ENCODE peak calls at places on chromosome 14, in six cellular contexts. One of them, this sample, is unnamed.

GRCh38 chr14:68978550-68978911 is 571 bp downstream of the ACTN1 start:
- DNase-seq in fibroblast of lung: peak; percentile 51
- DNase-seq in CD4-positive, CD25-positive, alpha-beta regulatory T cell: peak; percentile 41
- DNase-seq in IMR-90: no peak
- DNase-seq in psoas muscle: peak; percentile 77
- DNase-seq in naive thymus-derived CD4-positive, alpha-beta T cell: peak; percentile 52
- DNase-seq in this sample: peak; percentile 3

GRCh38 chr14:70821916-70822705 is 12.8 kb upstream of the MAP3K9 start:
- DNase-seq in fibroblast of lung: peak; percentile 66
- DNase-seq in CD4-positive, CD25-positive, alpha-beta regulatory T cell: peak; percentile 44
- DNase-seq in IMR-90: peak; percentile 35
- DNase-seq in psoas muscle: peak; percentile 74
- DNase-seq in naive thymus-derived CD4-positive, alpha-beta T cell: peak; percentile 37
- DNase-seq in this sample: peak; percentile 40

GRCh38 chr14:92603309-92604257 is 90.0 kb downstream of the RIN3 start:
- DNase-seq in fibroblast of lung: peak; percentile 94
- DNase-seq in CD4-positive, CD25-positive, alpha-beta regulatory T cell: peak; percentile 61
- DNase-seq in IMR-90: peak; percentile 83
- DNase-seq in psoas muscle: no peak
- DNase-seq in naive thymus-derived CD4-positive, alpha-beta T cell: peak; percentile 82
- DNase-seq in this sample: peak; percentile 9

GRCh38 chr14:71142375-71143038 is 235.2 kb downstream of the PCNX1 start:
- DNase-seq in fibroblast of lung: peak; percentile 100
- DNase-seq in CD4-positive, CD25-positive, alpha-beta regulatory T cell: no peak
- DNase-seq in IMR-90: peak; percentile 98
- DNase-seq in psoas muscle: no peak
- DNase-seq in naive thymus-derived CD4-positive, alpha-beta T cell: peak; percentile 8
- DNase-seq in this sample: no peak

GRCh38 chr14:76473381-76474263 is 97.7 kb downstream of the ESRRB start:
- DNase-seq in fibroblast of lung: peak; percentile 10
- DNase-seq in CD4-positive, CD25-positive, alpha-beta regulatory T cell: no peak
- DNase-seq in IMR-90: peak; percentile 6
- DNase-seq in psoas muscle: peak; percentile 73
- DNase-seq in naive thymus-derived CD4-positive, alpha-beta T cell: no peak
- DNase-seq in this sample: no peak

GRCh38 chr14:105196228-105196960 is 15.3 kb upstream of the NUDT14 start:
- DNase-seq in fibroblast of lung: no peak
- DNase-seq in CD4-positive, CD25-positive, alpha-beta regulatory T cell: no peak
- DNase-seq in IMR-90: no peak
- DNase-seq in psoas muscle: no peak
- DNase-seq in naive thymus-derived CD4-positive, alpha-beta T cell: no peak
- DNase-seq in this sample: no peak

GRCh38 chr14:61219673-61220072 is 61.5 kb downstream of the TMEM30B start:
- DNase-seq in fibroblast of lung: no peak
- DNase-seq in CD4-positive, CD25-positive, alpha-beta regulatory T cell: no peak
- DNase-seq in IMR-90: peak; percentile 60
- DNase-seq in psoas muscle: no peak
- DNase-seq in naive thymus-derived CD4-positive, alpha-beta T cell: no peak
- DNase-seq in this sample: no peak

GRCh38 chr14:100294213-100294962 is 11.9 kb downstream of the SLC25A29 start:
- DNase-seq in fibroblast of lung: no peak
- DNase-seq in CD4-positive, CD25-positive, alpha-beta regulatory T cell: no peak
- DNase-seq in IMR-90: no peak
- DNase-seq in psoas muscle: peak; percentile 73
- DNase-seq in naive thymus-derived CD4-positive, alpha-beta T cell: no peak
- DNase-seq in this sample: no peak

GRCh38 chr14:103361868-103362267 is 23.3 kb upstream of the MARK3 start:
- DNase-seq in fibroblast of lung: peak; percentile 97
- DNase-seq in CD4-positive, CD25-positive, alpha-beta regulatory T cell: no peak
- DNase-seq in IMR-90: peak; percentile 99
- DNase-seq in psoas muscle: no peak
- DNase-seq in naive thymus-derived CD4-positive, alpha-beta T cell: no peak
- DNase-seq in this sample: no peak

GRCh38 chr14:89489796-89490506 is 72.9 kb upstream of the FOXN3 start:
- DNase-seq in fibroblast of lung: peak; percentile 52
- DNase-seq in CD4-positive, CD25-positive, alpha-beta regulatory T cell: no peak
- DNase-seq in IMR-90: peak; percentile 78
- DNase-seq in psoas muscle: no peak
- DNase-seq in naive thymus-derived CD4-positive, alpha-beta T cell: no peak
- DNase-seq in this sample: no peak

GRCh38 chr14:77708749-77709148 is 846 bp downstream of the SLIRP start:
- DNase-seq in fibroblast of lung: no peak
- DNase-seq in CD4-positive, CD25-positive, alpha-beta regulatory T cell: no peak
- DNase-seq in IMR-90: no peak
- DNase-seq in psoas muscle: no peak
- DNase-seq in naive thymus-derived CD4-positive, alpha-beta T cell: no peak
- DNase-seq in this sample: no peak

GRCh38 chr14:104868060-104868740 is 3.1 kb downstream of the CEP170B start:
- DNase-seq in fibroblast of lung: no peak
- DNase-seq in CD4-positive, CD25-positive, alpha-beta regulatory T cell: no peak
- DNase-seq in IMR-90: no peak
- DNase-seq in psoas muscle: peak; percentile 56
- DNase-seq in naive thymus-derived CD4-positive, alpha-beta T cell: no peak
- DNase-seq in this sample: no peak

GRCh38 chr14:75147423-75148071 is 20.7 kb upstream of the NEK9 start:
- DNase-seq in fibroblast of lung: peak; percentile 92
- DNase-seq in CD4-positive, CD25-positive, alpha-beta regulatory T cell: no peak
- DNase-seq in IMR-90: peak; percentile 72
- DNase-seq in psoas muscle: peak; percentile 76
- DNase-seq in naive thymus-derived CD4-positive, alpha-beta T cell: no peak
- DNase-seq in this sample: no peak

GRCh38 chr14:93648440-93649168 is 139.7 kb downstream of the PRIMA1 start:
- DNase-seq in fibroblast of lung: no peak
- DNase-seq in CD4-positive, CD25-positive, alpha-beta regulatory T cell: no peak
- DNase-seq in IMR-90: no peak
- DNase-seq in psoas muscle: no peak
- DNase-seq in naive thymus-derived CD4-positive, alpha-beta T cell: no peak
- DNase-seq in this sample: no peak

GRCh38 chr14:52395728-52396127 is 81.6 kb downstream of the PTGER2 start:
- DNase-seq in fibroblast of lung: no peak
- DNase-seq in CD4-positive, CD25-positive, alpha-beta regulatory T cell: no peak
- DNase-seq in IMR-90: no peak
- DNase-seq in psoas muscle: no peak
- DNase-seq in naive thymus-derived CD4-positive, alpha-beta T cell: no peak
- DNase-seq in this sample: no peak

GRCh38 chr14:70254476-70254961 is 65.8 kb upstream of the SLC8A3 start:
- DNase-seq in fibroblast of lung: peak; percentile 40
- DNase-seq in CD4-positive, CD25-positive, alpha-beta regulatory T cell: no peak
- DNase-seq in IMR-90: peak; percentile 1
- DNase-seq in psoas muscle: peak; percentile 78
- DNase-seq in naive thymus-derived CD4-positive, alpha-beta T cell: no peak
- DNase-seq in this sample: no peak

GRCh38 chr14:43012817-43013216 is 1406.1 kb downstream of the LRFN5 start:
- DNase-seq in fibroblast of lung: no peak
- DNase-seq in CD4-positive, CD25-positive, alpha-beta regulatory T cell: no peak
- DNase-seq in IMR-90: no peak
- DNase-seq in psoas muscle: no peak
- DNase-seq in naive thymus-derived CD4-positive, alpha-beta T cell: no peak
- DNase-seq in this sample: no peak

GRCh38 chr14:93994919-93995682 is 2.0 kb upstream of the CCDC197 start:
- DNase-seq in fibroblast of lung: peak; percentile 96
- DNase-seq in CD4-positive, CD25-positive, alpha-beta regulatory T cell: no peak
- DNase-seq in IMR-90: peak; percentile 88
- DNase-seq in psoas muscle: peak; percentile 92
- DNase-seq in naive thymus-derived CD4-positive, alpha-beta T cell: no peak
- DNase-seq in this sample: no peak

GRCh38 chr14:104771374-104771773 is 18.4 kb downstream of the SIVA1 start:
- DNase-seq in fibroblast of lung: no peak
- DNase-seq in CD4-positive, CD25-positive, alpha-beta regulatory T cell: no peak
- DNase-seq in IMR-90: no peak
- DNase-seq in psoas muscle: no peak
- DNase-seq in naive thymus-derived CD4-positive, alpha-beta T cell: no peak
- DNase-seq in this sample: no peak

GRCh38 chr14:49641697-49642129 is 6.7 kb upstream of the DNAAF2 start:
- DNase-seq in fibroblast of lung: peak; percentile 63
- DNase-seq in CD4-positive, CD25-positive, alpha-beta regulatory T cell: no peak
- DNase-seq in IMR-90: peak; percentile 48
- DNase-seq in psoas muscle: no peak
- DNase-seq in naive thymus-derived CD4-positive, alpha-beta T cell: no peak
- DNase-seq in this sample: no peak
- H3K4me1 ChIP-seq in fibroblast of lung: peaks cover 2% of the 10 kb centered on the region
- H3K4me1 ChIP-seq in CD4-positive, CD25-positive, alpha-beta regulatory T cell: peaks cover 16% of the 10 kb centered on the region
- H3K4me1 ChIP-seq in IMR-90: peaks cover 2% of the 10 kb centered on the region
- H3K4me1 ChIP-seq in psoas muscle: peaks cover 7% of the 10 kb centered on the region
- H3K4me1 ChIP-seq in naive thymus-derived CD4-positive, alpha-beta T cell: peaks cover 13% of the 10 kb centered on the region
- H3K4me1 ChIP-seq in this sample: peaks cover 4% of the 10 kb centered on the region

DNA sequence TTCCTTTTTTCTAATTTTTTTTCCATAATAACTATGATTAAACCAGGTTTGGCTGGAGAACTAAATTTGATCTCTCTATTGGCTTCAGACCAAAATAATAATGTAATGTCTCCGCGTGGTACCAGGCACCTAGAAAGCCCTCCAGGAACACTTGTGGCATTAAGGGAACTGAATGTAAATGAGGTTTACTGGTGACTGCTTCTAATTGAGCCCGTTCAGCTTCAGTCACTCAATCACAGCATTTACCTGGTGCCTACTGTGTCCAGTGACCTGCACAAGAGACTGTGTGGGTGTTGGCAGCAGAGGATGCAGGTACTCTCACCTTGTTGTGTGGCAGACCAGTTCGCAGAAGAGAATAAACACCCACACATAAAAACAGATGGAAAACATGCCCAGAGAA is 302.5 kb downstream of the DPF3 start:
- DNase-seq in fibroblast of lung: no peak
- DNase-seq in CD4-positive, CD25-positive, alpha-beta regulatory T cell: no peak
- DNase-seq in IMR-90: no peak
- DNase-seq in psoas muscle: no peak
- DNase-seq in naive thymus-derived CD4-positive, alpha-beta T cell: no peak
- DNase-seq in this sample: no peak
- H3K27me3 ChIP-seq in fibroblast of lung: no peaks in the 10 kb centered on the region
- H3K27me3 ChIP-seq in CD4-positive, CD25-positive, alpha-beta regulatory T cell: no peaks in the 10 kb centered on the region
- H3K27me3 ChIP-seq in IMR-90: no peaks in the 10 kb centered on the region
- H3K27me3 ChIP-seq in psoas muscle: peaks cover 1% of the 10 kb centered on the region
- H3K27me3 ChIP-seq in naive thymus-derived CD4-positive, alpha-beta T cell: no peaks in the 10 kb centered on the region
- H3K27me3 ChIP-seq in this sample: no peaks in the 10 kb centered on the region

DNA sequence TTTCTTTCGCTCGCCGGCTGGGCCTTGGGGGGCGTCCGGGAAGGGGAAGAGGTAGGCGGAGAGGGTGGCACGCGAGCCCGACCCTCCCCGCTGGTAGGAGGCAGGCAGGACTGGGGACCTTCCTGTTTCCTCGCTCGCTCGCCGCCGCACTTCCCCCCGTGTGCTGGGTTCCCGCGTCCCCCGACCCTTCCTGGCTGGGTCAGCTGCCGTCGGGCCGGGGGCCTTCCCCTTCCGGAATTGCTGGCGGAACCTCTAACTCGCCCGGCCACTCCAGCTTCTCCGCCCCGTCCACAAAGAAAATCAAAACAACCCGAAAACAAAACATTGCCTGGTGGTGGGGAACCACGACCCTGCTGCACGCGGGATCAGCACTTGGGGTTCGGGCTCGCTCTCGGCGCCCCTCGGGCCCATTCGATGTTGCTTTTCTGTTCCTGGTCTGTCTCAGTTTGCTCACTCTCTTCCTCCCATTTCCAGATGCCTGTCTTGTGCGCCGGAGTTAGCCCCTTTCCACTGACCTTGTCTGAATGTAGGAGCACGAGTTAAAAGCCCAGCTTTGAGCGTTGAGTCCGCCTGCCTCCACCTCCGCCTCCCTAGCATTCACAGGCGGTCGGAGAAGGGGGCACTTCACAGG is 554 bp downstream of the PAPOLA start:
- DNase-seq in fibroblast of lung: peak; percentile 44
- DNase-seq in CD4-positive, CD25-positive, alpha-beta regulatory T cell: no peak
- DNase-seq in IMR-90: peak; percentile 13
- DNase-seq in psoas muscle: peak; percentile 79
- DNase-seq in naive thymus-derived CD4-positive, alpha-beta T cell: no peak
- DNase-seq in this sample: no peak
- H3K4me1 ChIP-seq in fibroblast of lung: no peaks in the 10 kb centered on the region
- H3K4me1 ChIP-seq in CD4-positive, CD25-positive, alpha-beta regulatory T cell: peaks cover 47% of the 10 kb centered on the region
- H3K4me1 ChIP-seq in IMR-90: peaks cover 3% of the 10 kb centered on the region
- H3K4me1 ChIP-seq in psoas muscle: peaks cover 34% of the 10 kb centered on the region
- H3K4me1 ChIP-seq in naive thymus-derived CD4-positive, alpha-beta T cell: peaks cover 40% of the 10 kb centered on the region
- H3K4me1 ChIP-seq in this sample: peaks cover 23% of the 10 kb centered on the region

GRCh38 chr14:56797003-56797568 is 13.2 kb downstream of the OTX2 start:
- DNase-seq in fibroblast of lung: no peak
- DNase-seq in CD4-positive, CD25-positive, alpha-beta regulatory T cell: no peak
- DNase-seq in IMR-90: no peak
- DNase-seq in psoas muscle: no peak
- DNase-seq in naive thymus-derived CD4-positive, alpha-beta T cell: no peak
- DNase-seq in this sample: no peak

GRCh38 chr14:56796259-56796658 is 14.0 kb downstream of the OTX2 start:
- DNase-seq in fibroblast of lung: no peak
- DNase-seq in CD4-positive, CD25-positive, alpha-beta regulatory T cell: no peak
- DNase-seq in IMR-90: no peak
- DNase-seq in psoas muscle: no peak
- DNase-seq in naive thymus-derived CD4-positive, alpha-beta T cell: no peak
- DNase-seq in this sample: no peak

GRCh38 chr14:56794557-56795283 is 15.6 kb downstream of the OTX2 start:
- DNase-seq in fibroblast of lung: no peak
- DNase-seq in CD4-positive, CD25-positive, alpha-beta regulatory T cell: no peak
- DNase-seq in IMR-90: no peak
- DNase-seq in psoas muscle: no peak
- DNase-seq in naive thymus-derived CD4-positive, alpha-beta T cell: no peak
- DNase-seq in this sample: no peak

GRCh38 chr14:56795284-56795622 is 15.0 kb downstream of the OTX2 start:
- DNase-seq in fibroblast of lung: no peak
- DNase-seq in CD4-positive, CD25-positive, alpha-beta regulatory T cell: no peak
- DNase-seq in IMR-90: no peak
- DNase-seq in psoas muscle: no peak
- DNase-seq in naive thymus-derived CD4-positive, alpha-beta T cell: no peak
- DNase-seq in this sample: no peak

DNA sequence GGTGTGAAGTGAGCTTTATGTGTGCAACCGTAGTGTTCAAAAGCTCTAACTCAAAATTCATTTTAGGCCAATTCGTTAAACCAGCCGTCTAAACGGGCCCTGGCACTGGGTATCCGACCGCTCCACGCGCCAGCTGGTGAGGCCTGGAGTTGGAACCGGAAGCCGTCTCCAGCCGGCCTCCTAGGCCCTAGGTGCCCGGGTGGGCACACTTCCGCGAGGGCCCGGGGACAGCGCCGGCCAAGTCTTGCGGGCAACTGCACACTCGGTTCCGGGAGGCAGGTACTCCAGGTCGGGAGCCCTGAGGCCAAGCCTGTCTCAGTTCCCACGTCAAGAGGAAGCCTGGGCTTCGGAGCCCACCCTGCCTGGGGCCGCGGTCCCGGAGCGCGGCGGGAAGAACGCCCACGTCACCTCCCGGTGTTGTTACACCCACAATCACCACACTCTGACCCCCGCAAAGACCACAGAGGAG is 16.2 kb downstream of the OTX2 start:
- DNase-seq in fibroblast of lung: no peak
- DNase-seq in CD4-positive, CD25-positive, alpha-beta regulatory T cell: no peak
- DNase-seq in IMR-90: no peak
- DNase-seq in psoas muscle: no peak
- DNase-seq in naive thymus-derived CD4-positive, alpha-beta T cell: no peak
- DNase-seq in this sample: no peak
- H3K27me3 ChIP-seq in fibroblast of lung: peaks cover 47% of the 10 kb centered on the region
- H3K27me3 ChIP-seq in CD4-positive, CD25-positive, alpha-beta regulatory T cell: peaks cover 25% of the 10 kb centered on the region
- H3K27me3 ChIP-seq in IMR-90: peaks cover 52% of the 10 kb centered on the region
- H3K27me3 ChIP-seq in psoas muscle: peaks cover 35% of the 10 kb centered on the region
- H3K27me3 ChIP-seq in naive thymus-derived CD4-positive, alpha-beta T cell: peaks cover 6% of the 10 kb centered on the region
- H3K27me3 ChIP-seq in this sample: peaks cover 44% of the 10 kb centered on the region

This sample was measured in effector memory CD4-positive, alpha-beta T cell.